ENCODE peak calls at places on chromosomes 11 and 22, in seven cellular contexts. G, B, U, V, C, M and I are unnamed samples. For H3K4me1, the result is how much of the 10 kb centered on the place peaks cover.

GRCh38 chr11:23127706-23128105 is 267.4 kb upstream of the CCDC179 start:
- DNase-seq in U (no peak), V (no peak), B (no peak), C (no peak), M (no peak), G (no peak), I (no peak)

GRCh38 chr11:10725114-10725906 is 25.7 kb upstream of the CTR9 start:
- DNase-seq in M (no peak), G (peak), B (no peak), C (no peak), U (no peak), V (peak), I (peak)

GRCh38 chr11:76156971-76157427 is 49.3 kb downstream of the WNT11 start:
- DNase-seq in V (no peak), U (peak), B (no peak), M (no peak), G (no peak), C (no peak), I (no peak)

GRCh38 chr22:37176464-37177061 is 11.5 kb downstream of the C1QTNF6 start:
- DNase-seq in C (peak), B (peak), M (peak), G (peak), U (peak), V (peak), I (no peak)

GRCh38 chr22:26806445-26807170 is 149.2 kb downstream of the MIAT start:
- DNase-seq in V (no peak), G (no peak), M (no peak), B (no peak), C (no peak), U (no peak), I (no peak)

GRCh38 chr11:111604392-111605009 is 2.3 kb downstream of the SIK2 start:
- DNase-seq in C (no peak), M (peak), G (peak), B (no peak), V (peak), U (no peak), I (no peak)

GRCh38 chr11:24239016-24239720 is 257.7 kb upstream of the LUZP2 start:
- DNase-seq in V (peak), M (no peak), G (peak), C (no peak), B (no peak), U (no peak), I (no peak)

GRCh38 chr11:100785148-100785983 is 98.3 kb downstream of the ARHGAP42 start:
- DNase-seq in M (no peak), U (no peak), B (no peak), G (no peak), V (peak), C (no peak), I (no peak)

GRCh38 chr11:110069158-110069737 is 23.9 kb upstream of the ZC3H12C start:
- DNase-seq in G (peak), C (peak), V (peak), U (no peak), B (peak), M (peak), I (no peak)

GRCh38 chr11:65182258-65183170 is 786 bp downstream of the CAPN1 start:
- DNase-seq in C (peak), B (peak), U (peak), G (peak), V (peak), M (peak), I (peak)

GRCh38 chr11:110908401-110909106 is 196.3 kb upstream of the ARHGAP20 start:
- DNase-seq in V (peak), C (no peak), M (no peak), G (peak), U (no peak), B (no peak), I (no peak)

GRCh38 chr11:69891421-69892236 is 72.4 kb upstream of the FGF3 start:
- DNase-seq in U (no peak), M (peak), G (peak), V (no peak), C (peak), B (no peak), I (no peak)

GRCh38 chr11:124945826-124946225 is 8.2 kb upstream of the CCDC15 start:
- DNase-seq in G (no peak), C (no peak), B (no peak), U (no peak), M (no peak), V (no peak), I (no peak)

GRCh38 chr22:37484115-37485005 is 1.8 kb downstream of the MFNG start:
- DNase-seq in B (peak), C (peak), V (no peak), U (peak), G (no peak), M (peak), I (no peak)

GRCh38 chr11:73228268-73229134 is 10.4 kb downstream of the P2RY2 start:
- DNase-seq in U (no peak), M (no peak), C (peak), G (no peak), V (no peak), B (no peak), I (no peak)

GRCh38 chr11:9039194-9039593 is 35.4 kb upstream of the NRIP3 start:
- DNase-seq in V (peak), B (no peak), M (no peak), U (no peak), G (no peak), C (no peak), I (no peak)

GRCh38 chr11:117438371-117439000 is 110.8 kb downstream of the CEP164 start:
- DNase-seq in U (peak), B (no peak), M (no peak), G (no peak), C (no peak), V (peak), I (no peak)

GRCh38 chr11:45022294-45023064 is 71.8 kb upstream of the TP53I11 start:
- DNase-seq in B (no peak), C (no peak), V (peak), G (peak), U (no peak), M (no peak), I (no peak)

GRCh38 chr11:118870396-118871343 is 13.0 kb upstream of the CXCR5 start:
- DNase-seq in V (peak), M (no peak), B (peak), G (peak), U (peak), C (peak), I (peak)

GRCh38 chr22:20783844-20784723 is 10.2 kb downstream of the SERPIND1 start:
- DNase-seq in C (peak), B (no peak), G (peak), V (peak), M (peak), U (no peak), I (peak)

GRCh38 chr11:86515297-86516094 is 140.8 kb downstream of the CCDC81 start:
- DNase-seq in U (no peak), B (no peak), C (no peak), V (peak), M (no peak), G (peak), I (peak)

GRCh38 chr22:31223786-31224191 is 11.7 kb downstream of the LIMK2 start:
- DNase-seq in B (no peak), M (no peak), U (no peak), G (no peak), V (no peak), C (no peak), I (no peak)

GRCh38 chr11:85974126-85974525 is 94.8 kb downstream of the PICALM start:
- DNase-seq in U (no peak), G (peak), C (no peak), V (peak), B (no peak), M (no peak), I (no peak)

GRCh38 chr11:94537051-94537600 is 6.6 kb upstream of the FUT4 start:
- DNase-seq in M (peak), U (no peak), B (no peak), C (no peak), V (peak), G (peak), I (no peak)

GRCh38 chr11:79100093-79100704 is 340.6 kb downstream of the TENM4 start:
- DNase-seq in V (peak), M (peak), C (peak), B (no peak), U (no peak), G (peak), I (peak)

GRCh38 chr11:115145316-115145715 is 358.9 kb downstream of the CADM1 start:
- DNase-seq in G (no peak), M (no peak), V (no peak), B (no peak), C (no peak), U (no peak), I (no peak)

GRCh38 chr22:47160781-47161520 is 398.5 kb downstream of the TBC1D22A start:
- DNase-seq in G (no peak), M (no peak), U (peak), C (peak), B (peak), V (no peak), I (peak)

GRCh38 chr22:19498154-19498865 is 18.6 kb downstream of the CDC45 start:
- DNase-seq in M (no peak), V (no peak), G (no peak), C (no peak), U (no peak), B (no peak), I (no peak)

GRCh38 chr11:83033972-83034672 is 37.6 kb downstream of the RAB30 start:
- DNase-seq in M (peak), V (peak), B (peak), C (peak), G (peak), U (no peak), I (peak)

GRCh38 chr22:48629631-48630443 is 1197.8 kb downstream of the BRD1 start:
- DNase-seq in U (no peak), B (no peak), C (no peak), G (no peak), V (no peak), M (no peak), I (no peak)

GRCh38 chr22:50201191-50202129 is 649 bp downstream of the SELENOO start:
- DNase-seq in U (peak), C (no peak), B (no peak), M (no peak), V (no peak), G (no peak), I (peak)

GRCh38 chr11:113296447-113297205 is 17.8 kb upstream of the TTC12 start:
- DNase-seq in B (no peak), M (no peak), C (no peak), V (no peak), U (no peak), G (no peak), I (no peak)

GRCh38 chr11:1153951-1154487 is 3.7 kb upstream of the MUC5AC start:
- DNase-seq in M (peak), V (peak), G (peak), C (peak), B (peak), U (peak), I (peak)

GRCh38 chr11:1153105-1153950 is 4.4 kb upstream of the MUC5AC start:
- DNase-seq in V (no peak), B (no peak), G (peak), U (no peak), C (no peak), M (no peak), I (no peak)

GRCh38 chr11:1150769-1151365 is 6.9 kb upstream of the MUC5AC start:
- DNase-seq in B (no peak), V (peak), U (no peak), C (peak), G (peak), M (peak), I (no peak)

GRCh38 chr11:1151366-1152315 is 6.1 kb upstream of the MUC5AC start:
- DNase-seq in G (no peak), C (peak), B (no peak), M (no peak), V (no peak), U (peak), I (no peak)

DNA sequence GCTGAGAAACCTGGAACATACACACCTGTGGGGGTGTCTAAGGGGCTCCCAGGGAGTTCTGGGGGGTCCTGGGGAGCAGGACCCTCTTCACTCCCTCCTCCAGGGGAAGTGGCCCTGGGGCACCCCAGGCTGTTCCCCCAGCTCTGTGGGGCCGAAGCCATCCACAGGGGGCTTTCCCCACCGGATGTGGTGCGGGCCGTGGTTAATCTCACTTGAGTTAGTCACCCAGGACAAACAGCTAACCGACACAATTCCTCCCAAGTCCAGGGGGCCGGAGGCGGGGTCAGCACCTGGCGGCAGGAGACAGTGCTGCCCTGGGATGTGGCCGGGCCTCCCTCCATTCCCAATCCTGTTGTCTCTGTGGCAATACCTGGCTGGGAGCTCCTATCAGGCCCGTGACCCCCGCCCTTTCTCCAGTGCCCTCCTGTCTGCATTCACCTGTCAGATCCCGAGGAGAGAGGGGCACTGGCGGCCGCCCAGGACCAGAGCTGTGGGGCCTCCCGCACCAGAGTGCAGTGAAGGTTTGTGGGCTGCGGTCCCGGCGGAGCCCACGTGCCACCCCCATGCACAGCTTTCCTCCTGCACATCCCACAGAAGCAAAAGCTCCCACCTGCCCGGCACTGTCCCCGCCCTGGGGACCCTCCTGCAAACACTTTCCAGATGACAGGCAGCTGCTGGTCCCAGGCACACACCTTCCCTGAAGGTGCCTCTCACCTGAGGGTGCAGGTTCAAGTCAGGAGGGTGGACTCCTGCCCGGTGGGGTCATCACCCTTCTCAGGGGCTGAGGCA is 5.2 kb upstream of the MUC5AC start:
- DNase-seq in B (no peak), G (peak), V (peak), M (no peak), U (peak), C (no peak), I (no peak)
- H3K4me1 ChIP-seq in B (under half), G (under half), V (under half), M (under half), U (under half), C (under half), I (under half)

DNA sequence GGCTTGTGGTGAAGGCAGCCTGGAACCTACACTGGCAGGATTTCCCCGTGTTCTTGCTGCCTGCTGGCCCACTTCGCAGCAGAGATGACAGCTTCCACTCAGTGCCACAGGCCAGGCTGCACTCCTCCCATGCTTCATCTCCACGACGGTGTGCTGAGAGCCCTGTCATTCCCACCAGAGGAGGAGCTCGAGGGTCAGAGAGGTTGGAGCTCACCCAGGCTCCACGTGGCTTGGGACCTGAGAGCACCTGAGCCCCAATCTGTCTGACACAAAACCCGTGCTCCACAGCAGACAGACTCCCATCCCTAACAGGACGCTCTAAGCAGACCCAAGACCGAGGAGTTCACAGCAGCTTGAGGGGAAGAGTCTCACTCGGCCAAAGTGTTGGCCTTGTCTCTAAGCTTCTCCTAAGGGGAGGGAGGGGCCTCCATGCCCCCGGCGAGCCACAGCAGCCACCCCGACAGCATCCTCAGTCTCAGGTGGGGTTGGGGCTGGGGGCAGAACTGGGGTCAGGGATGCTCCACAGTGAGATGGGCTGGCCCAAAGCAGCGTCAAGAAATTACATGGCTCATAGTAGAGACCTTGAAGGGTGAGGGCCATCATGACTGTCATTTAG is 10.7 kb downstream of the LRFN4 start:
- DNase-seq in C (no peak), U (no peak), M (no peak), V (no peak), B (no peak), G (no peak), I (no peak)
- TF ChIP-seq CTCF in C (no peak), U (no peak), M (no peak), V (no peak), B (no peak), G (no peak), I (no peak)

DNA sequence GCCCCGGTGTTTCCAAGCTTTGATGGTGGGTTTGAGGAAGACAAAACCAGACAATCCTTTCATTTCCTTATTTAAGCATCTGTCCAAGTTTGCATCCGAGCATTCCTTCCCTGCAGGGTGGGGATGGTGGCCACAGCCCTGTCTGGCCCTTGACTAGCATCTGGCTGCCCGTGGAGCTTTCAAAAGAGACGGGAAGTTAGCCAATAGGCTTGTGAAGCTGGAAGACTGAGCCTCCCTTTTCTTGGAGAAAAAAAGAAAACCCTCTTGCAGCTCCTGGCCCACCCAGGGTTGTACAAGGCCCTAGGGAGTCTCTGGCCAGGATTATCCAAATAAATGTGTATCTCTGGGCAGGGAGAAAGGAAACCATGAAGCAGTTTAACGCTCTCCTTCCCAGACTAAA is 60.6 kb downstream of the MICAL2 start:
- DNase-seq in M (no peak), U (no peak), G (peak), C (no peak), V (peak), B (peak), I (peak)
- H3K4me1 ChIP-seq in M (under half), U (under half), G (under half), C (under half), V (half or more), B (under half), I (under half)

GRCh38 chr11:2208691-2209369 is 37.2 kb upstream of the TH start:
- DNase-seq in G (no peak), U (peak), V (no peak), C (peak), B (peak), M (no peak), I (peak)
- TF ChIP-seq CTCF in G (no peak), U (no peak), V (no peak), C (no peak), B (no peak), M (no peak), I (no peak)